ENCODE peak calls at places on chromosomes 12 and 14, in four cellular contexts. One of them, this sample, is unnamed.

GRCh38 chr12:42474391-42474790 is 115.2 kb downstream of the PRICKLE1 start:
- DNase-seq in psoas muscle: no peak
- DNase-seq in HepG2: no peak
- DNase-seq in HL-60: no peak
- DNase-seq in this sample: no peak

GRCh38 chr14:95389471-95390011 is 69.8 kb upstream of the CLMN start:
- DNase-seq in psoas muscle: peak; percentile 89
- DNase-seq in HepG2: no peak
- DNase-seq in HL-60: no peak
- DNase-seq in this sample: no peak

GRCh38 chr12:47983541-47984115 is 20.2 kb downstream of the TMEM106C start:
- DNase-seq in psoas muscle: no peak
- DNase-seq in HepG2: no peak
- DNase-seq in HL-60: no peak
- DNase-seq in this sample: no peak

GRCh38 chr14:40340708-40341107 is 908.5 kb upstream of the FBXO33 start:
- DNase-seq in psoas muscle: no peak
- DNase-seq in HepG2: no peak
- DNase-seq in HL-60: no peak
- DNase-seq in this sample: no peak

GRCh38 chr12:120928864-120929652 is 24.9 kb upstream of the SPPL3 start:
- DNase-seq in psoas muscle: peak; percentile 48
- DNase-seq in HepG2: no peak
- DNase-seq in HL-60: no peak
- DNase-seq in this sample: no peak

GRCh38 chr14:79585845-79586244 is 625.5 kb downstream of the DIO2 start:
- DNase-seq in psoas muscle: no peak
- DNase-seq in HepG2: no peak
- DNase-seq in HL-60: no peak
- DNase-seq in this sample: no peak

GRCh38 chr12:48865141-48865440 is 579 bp downstream of the RND1 start:
- DNase-seq in psoas muscle: no peak
- DNase-seq in HepG2: no peak
- DNase-seq in HL-60: no peak
- DNase-seq in this sample: no peak

GRCh38 chr14:101501858-101502615 is 59.3 kb upstream of the DIO3 start:
- DNase-seq in psoas muscle: no peak
- DNase-seq in HepG2: no peak
- DNase-seq in HL-60: no peak
- DNase-seq in this sample: no peak

GRCh38 chr12:122732170-122732569 is 1.5 kb upstream of the HCAR1 start:
- DNase-seq in psoas muscle: no peak
- DNase-seq in HepG2: no peak
- DNase-seq in HL-60: no peak
- DNase-seq in this sample: no peak

GRCh38 chr12:22598763-22599161 is 26.2 kb upstream of the ETNK1 start:
- DNase-seq in psoas muscle: no peak
- DNase-seq in HepG2: peak; percentile 66
- DNase-seq in HL-60: no peak
- DNase-seq in this sample: no peak

GRCh38 chr14:29144598-29144997 is 378.0 kb downstream of the FOXG1 start:
- DNase-seq in psoas muscle: no peak
- DNase-seq in HepG2: no peak
- DNase-seq in HL-60: no peak
- DNase-seq in this sample: no peak

GRCh38 chr12:51399893-51400292 is 8.7 kb upstream of the GALNT6 start:
- DNase-seq in psoas muscle: no peak
- DNase-seq in HepG2: peak; percentile 35
- DNase-seq in HL-60: no peak
- DNase-seq in this sample: no peak

GRCh38 chr12:121196902-121197301 is 13.0 kb upstream of the P2RX4 start:
- DNase-seq in psoas muscle: no peak
- DNase-seq in HepG2: no peak
- DNase-seq in HL-60: peak; percentile 49
- DNase-seq in this sample: peak; percentile 86

GRCh38 chr12:62472472-62472871 is 5.8 kb downstream of the MON2 start:
- DNase-seq in psoas muscle: no peak
- DNase-seq in HepG2: no peak
- DNase-seq in HL-60: no peak
- DNase-seq in this sample: no peak

GRCh38 chr12:78641837-78642423 is 222.6 kb upstream of the SYT1 start:
- DNase-seq in psoas muscle: no peak
- DNase-seq in HepG2: no peak
- DNase-seq in HL-60: no peak
- DNase-seq in this sample: no peak

GRCh38 chr14:24368215-24368561 is 204 bp downstream of the NFATC4 start:
- DNase-seq in psoas muscle: peak; percentile 57
- DNase-seq in HepG2: no peak
- DNase-seq in HL-60: no peak
- DNase-seq in this sample: no peak

GRCh38 chr14:99754141-99755067 is 38.8 kb upstream of the EML1 start:
- DNase-seq in psoas muscle: no peak
- DNase-seq in HepG2: no peak
- DNase-seq in HL-60: no peak
- DNase-seq in this sample: no peak

GRCh38 chr12:40222247-40222646 is 2.5 kb upstream of the LRRK2 start:
- DNase-seq in psoas muscle: no peak
- DNase-seq in HepG2: no peak
- DNase-seq in HL-60: peak; percentile 57
- DNase-seq in this sample: no peak

GRCh38 chr12:121762269-121762668 is 31.2 kb downstream of the RHOF start:
- DNase-seq in psoas muscle: peak; percentile 74
- DNase-seq in HepG2: no peak
- DNase-seq in HL-60: no peak
- DNase-seq in this sample: no peak

GRCh38 chr12:124713436-124714082 is 146.1 kb upstream of the NCOR2 start:
- DNase-seq in psoas muscle: no peak
- DNase-seq in HepG2: no peak
- DNase-seq in HL-60: peak; percentile 49
- DNase-seq in this sample: peak; percentile 86

GRCh38 chr14:69547701-69548348 is 26.8 kb downstream of the CCDC177 start:
- DNase-seq in psoas muscle: no peak
- DNase-seq in HepG2: no peak
- DNase-seq in HL-60: no peak
- DNase-seq in this sample: no peak

GRCh38 chr12:124432376-124432775 is 135.0 kb downstream of the NCOR2 start:
- DNase-seq in psoas muscle: no peak
- DNase-seq in HepG2: no peak
- DNase-seq in HL-60: peak; percentile 85
- DNase-seq in this sample: peak; percentile 75

GRCh38 chr12:107402041-107403022 is 283.3 kb upstream of the PWP1 start:
- DNase-seq in psoas muscle: no peak
- DNase-seq in HepG2: peak; percentile 69
- DNase-seq in HL-60: peak; percentile 5
- DNase-seq in this sample: peak; percentile 59

GRCh38 chr14:33408291-33408690 is 469.6 kb downstream of the NPAS3 start:
- DNase-seq in psoas muscle: no peak
- DNase-seq in HepG2: no peak
- DNase-seq in HL-60: no peak
- DNase-seq in this sample: no peak

GRCh38 chr14:83660597-83660996 is 1869.3 kb upstream of the FLRT2 start:
- DNase-seq in psoas muscle: no peak
- DNase-seq in HepG2: no peak
- DNase-seq in HL-60: no peak
- DNase-seq in this sample: no peak

GRCh38 chr14:54346257-54346656 is 50.5 kb upstream of the CDKN3 start:
- DNase-seq in psoas muscle: no peak
- DNase-seq in HepG2: no peak
- DNase-seq in HL-60: no peak
- DNase-seq in this sample: no peak

GRCh38 chr14:54348923-54349615 is 47.7 kb upstream of the CDKN3 start:
- DNase-seq in psoas muscle: no peak
- DNase-seq in HepG2: no peak
- DNase-seq in HL-60: no peak
- DNase-seq in this sample: no peak

GRCh38 chr14:54347044-54347443 is 49.8 kb upstream of the CDKN3 start:
- DNase-seq in psoas muscle: no peak
- DNase-seq in HepG2: no peak
- DNase-seq in HL-60: no peak
- DNase-seq in this sample: no peak

GRCh38 chr14:54349713-54350112 is 47.1 kb upstream of the CDKN3 start:
- DNase-seq in psoas muscle: no peak
- DNase-seq in HepG2: no peak
- DNase-seq in HL-60: no peak
- DNase-seq in this sample: no peak

DNA sequence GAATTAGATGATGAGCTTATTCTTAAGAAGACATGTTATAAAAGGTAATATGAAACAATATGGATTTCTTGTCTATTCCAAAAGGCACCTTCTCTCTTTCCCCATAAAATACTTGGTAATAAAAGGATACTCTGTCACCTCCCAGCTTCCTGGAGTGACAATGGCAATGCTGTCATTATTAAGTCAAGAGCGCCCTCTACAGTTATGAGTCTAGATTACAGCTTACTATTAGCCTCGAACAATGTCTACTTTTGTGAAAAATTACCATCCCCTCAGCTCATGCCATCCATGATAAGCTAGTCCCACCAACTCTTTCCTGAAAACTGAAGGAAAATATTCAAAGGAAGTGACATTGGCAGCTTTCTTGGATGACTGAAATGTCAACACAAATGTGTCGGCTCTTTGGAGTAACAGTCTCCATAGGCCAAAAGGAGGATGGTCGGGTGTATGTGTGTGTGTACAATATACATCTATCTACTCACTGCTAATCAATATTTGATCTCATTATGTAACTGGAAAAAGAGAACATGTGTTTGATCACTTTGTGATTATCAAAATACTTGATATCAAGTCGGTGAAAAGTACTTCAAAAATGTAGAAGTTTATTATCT is 48.7 kb upstream of the CDKN3 start:
- DNase-seq in psoas muscle: no peak
- DNase-seq in HepG2: peak; percentile 75
- DNase-seq in HL-60: peak; percentile 16
- DNase-seq in this sample: no peak
- TF ChIP-seq CTCF in psoas muscle: peak; percentile 58
- TF ChIP-seq CTCF in HepG2: peak; percentile 87
- TF ChIP-seq CTCF in HL-60: peak; percentile 40
- TF ChIP-seq CTCF in this sample: peak; percentile 82

GRCh38 chr12:3128498-3129293 is 51.5 kb downstream of the TSPAN9 start:
- DNase-seq in psoas muscle: no peak
- DNase-seq in HepG2: no peak
- DNase-seq in HL-60: no peak
- DNase-seq in this sample: no peak
- TF ChIP-seq CTCF in psoas muscle: no peak
- TF ChIP-seq CTCF in HepG2: no peak
- TF ChIP-seq CTCF in HL-60: no peak
- TF ChIP-seq CTCF in this sample: no peak

GRCh38 chr12:58588771-58589170 is 331.5 kb downstream of the LRIG3 start:
- DNase-seq in psoas muscle: no peak
- DNase-seq in HepG2: no peak
- DNase-seq in HL-60: no peak
- DNase-seq in this sample: no peak
- TF ChIP-seq CTCF in psoas muscle: no peak
- TF ChIP-seq CTCF in HepG2: no peak
- TF ChIP-seq CTCF in HL-60: no peak
- TF ChIP-seq CTCF in this sample: no peak

GRCh38 chr12:116426391-116427136 is 132.6 kb upstream of the MAP1LC3B2 start:
- DNase-seq in psoas muscle: peak; percentile 74
- DNase-seq in HepG2: no peak
- DNase-seq in HL-60: no peak
- DNase-seq in this sample: no peak
- TF ChIP-seq CTCF in psoas muscle: peak; percentile 7
- TF ChIP-seq CTCF in HepG2: no peak
- TF ChIP-seq CTCF in HL-60: no peak
- TF ChIP-seq CTCF in this sample: no peak

GRCh38 chr12:6066651-6067050 is 57.8 kb downstream of the VWF start:
- DNase-seq in psoas muscle: no peak
- DNase-seq in HepG2: no peak
- DNase-seq in HL-60: no peak
- DNase-seq in this sample: no peak

GRCh38 chr12:6068226-6068625 is 56.2 kb downstream of the VWF start:
- DNase-seq in psoas muscle: no peak
- DNase-seq in HepG2: no peak
- DNase-seq in HL-60: no peak
- DNase-seq in this sample: no peak

GRCh38 chr12:6065872-6066217 is 58.6 kb downstream of the VWF start:
- DNase-seq in psoas muscle: no peak
- DNase-seq in HepG2: no peak
- DNase-seq in HL-60: no peak
- DNase-seq in this sample: no peak

GRCh38 chr12:6065131-6065871 is 59.2 kb downstream of the VWF start:
- DNase-seq in psoas muscle: no peak
- DNase-seq in HepG2: no peak
- DNase-seq in HL-60: no peak
- DNase-seq in this sample: no peak

DNA sequence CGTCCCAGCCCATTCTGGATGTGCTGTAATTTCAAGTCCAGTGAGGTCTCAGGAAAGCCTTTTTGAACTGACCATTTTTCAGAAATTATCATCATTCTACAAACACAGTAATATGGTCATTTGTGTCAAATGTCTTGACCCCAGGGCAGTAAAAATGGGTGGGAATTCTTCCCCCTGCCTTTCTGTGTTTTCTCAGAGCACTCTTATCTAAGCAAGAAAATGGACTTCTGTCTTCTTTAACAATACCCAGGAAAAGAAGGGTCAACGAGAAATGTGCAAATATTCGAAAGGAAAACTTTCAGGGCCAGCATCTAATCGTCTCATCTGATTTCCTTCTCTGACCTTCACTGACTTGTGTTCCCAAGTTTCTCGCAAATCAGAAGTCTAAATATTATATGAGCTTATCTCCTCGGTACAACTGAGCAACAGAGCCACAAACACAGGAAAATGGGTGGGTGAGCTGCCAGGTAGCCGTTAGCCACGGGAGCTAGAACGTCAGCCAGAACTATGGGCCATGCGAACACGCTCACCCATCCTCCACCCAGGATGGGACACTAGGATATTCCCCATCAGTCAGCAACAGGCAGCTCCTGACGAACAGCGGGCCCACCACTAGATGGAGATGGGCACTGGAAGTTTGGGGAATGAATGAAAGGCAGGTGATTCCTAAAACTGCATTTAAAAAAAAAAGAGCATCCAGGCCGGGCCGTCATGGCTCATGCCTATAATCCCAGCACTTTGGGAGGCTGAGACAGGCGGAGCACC is 57.1 kb downstream of the VWF start:
- DNase-seq in psoas muscle: no peak
- DNase-seq in HepG2: peak; percentile 56
- DNase-seq in HL-60: no peak
- DNase-seq in this sample: no peak
- TF ChIP-seq CTCF in psoas muscle: peak; percentile 14
- TF ChIP-seq CTCF in HepG2: peak; percentile 73
- TF ChIP-seq CTCF in HL-60: no peak
- TF ChIP-seq CTCF in this sample: peak; percentile 25